ENCODE peak calls at places on chromosomes 5 and 9, in four cellular contexts. B, F, J and X are unnamed samples.

GRCh38 chr9:93471135-93471534 is 17.8 kb upstream of the FAM120AOS start:
- DNase-seq in B (no peak), F (no peak), J (no peak), X (no peak)

GRCh38 chr5:177537389-177538361 is 16.7 kb downstream of the FAM193B start:
- DNase-seq in B (peak; percentile 56), F (no peak), J (peak; percentile 53), X (peak; percentile 95)

GRCh38 chr9:114140850-114141249 is 14.5 kb upstream of the COL27A1 start:
- DNase-seq in B (no peak), F (no peak), J (no peak), X (no peak)

GRCh38 chr5:115349001-115349817 is 52.8 kb upstream of the CCDC112 start:
- DNase-seq in B (peak; percentile 74), F (no peak), J (peak; percentile 32), X (peak; percentile 90)

GRCh38 chr5:115086473-115086872 is 83.2 kb downstream of the TRIM36 start:
- DNase-seq in B (no peak), F (no peak), J (no peak), X (no peak)

GRCh38 chr5:35785601-35786085 is 71.0 kb upstream of the IL7R start:
- DNase-seq in B (no peak), F (no peak), J (no peak), X (no peak)

GRCh38 chr5:180050106-180050929 is 21.2 kb downstream of the RNF130 start:
- DNase-seq in B (no peak), F (no peak), J (no peak), X (no peak)

GRCh38 chr5:123285122-123286011 is 137.8 kb downstream of the CEP120 start:
- DNase-seq in B (no peak), F (peak; percentile 63), J (no peak), X (peak; percentile 61)

GRCh38 chr5:107121793-107122519 is 548.8 kb downstream of the EFNA5 start:
- DNase-seq in B (no peak), F (peak; percentile 15), J (no peak), X (no peak)

GRCh38 chr5:38845555-38846378 is at the start of gene OSMR:
- DNase-seq in B (peak; percentile 94), F (peak; percentile 62), J (peak; percentile 93), X (peak; percentile 98)

GRCh38 chr9:106718996-106719395 is 144.0 kb upstream of the ZNF462 start:
- DNase-seq in B (no peak), F (no peak), J (no peak), X (peak; percentile 38)

GRCh38 chr9:71955300-71955915 is 44.0 kb downstream of the C9orf85 start:
- DNase-seq in B (no peak), F (no peak), J (no peak), X (no peak)

GRCh38 chr5:34061993-34062392 is 19.0 kb upstream of the C1QTNF3 start:
- DNase-seq in B (no peak), F (no peak), J (no peak), X (no peak)

GRCh38 chr5:8908055-8908683 is 637.7 kb downstream of the SEMA5A start:
- DNase-seq in B (peak; percentile 4), F (peak; percentile 41), J (no peak), X (peak; percentile 43)

GRCh38 chr5:137119321-137119720 is 379.8 kb downstream of the SPOCK1 start:
- DNase-seq in B (no peak), F (no peak), J (no peak), X (no peak)

GRCh38 chr9:18610956-18611355 is 137.0 kb downstream of the ADAMTSL1 start:
- DNase-seq in B (no peak), F (no peak), J (no peak), X (peak; percentile 26)

GRCh38 chr9:95891067-95891466 is 15.6 kb downstream of the ERCC6L2 start:
- DNase-seq in B (no peak), F (no peak), J (no peak), X (no peak)

GRCh38 chr5:14341571-14342225 is 198.6 kb downstream of the TRIO start:
- DNase-seq in B (no peak), F (no peak), J (no peak), X (no peak)

GRCh38 chr5:41065691-41066335 is 5.3 kb downstream of the MROH2B start:
- DNase-seq in B (no peak), F (no peak), J (no peak), X (no peak)

GRCh38 chr5:12480487-12480886 is 576.2 kb upstream of the CTNND2 start:
- DNase-seq in B (no peak), F (no peak), J (no peak), X (no peak)

GRCh38 chr5:153952893-153953292 is 85.8 kb downstream of the FAM114A2 start:
- DNase-seq in B (no peak), F (no peak), J (no peak), X (no peak)

GRCh38 chr5:149775785-149776184 is 45.7 kb downstream of the PPARGC1B start:
- DNase-seq in B (no peak), F (no peak), J (no peak), X (no peak)

GRCh38 chr9:86945868-86946711 is 1.2 kb downstream of the GAS1 start:
- DNase-seq in B (peak; percentile 85), F (peak; percentile 82), J (peak; percentile 75), X (peak; percentile 75)

GRCh38 chr9:107242073-107243063 is 40.7 kb upstream of the RAD23B start:
- DNase-seq in B (no peak), F (no peak), J (no peak), X (peak; percentile 51)

GRCh38 chr9:4979224-4979623 is 5.8 kb upstream of the JAK2 start:
- DNase-seq in B (no peak), F (no peak), J (no peak), X (peak; percentile 53)

GRCh38 chr5:1204693-1205242 is 3.4 kb downstream of the SLC6A19 start:
- DNase-seq in B (peak; percentile 87), F (peak; percentile 76), J (peak; percentile 5), X (peak; percentile 38)

GRCh38 chr5:82274343-82275266 is 3.5 kb downstream of the RPS23 start:
- DNase-seq in B (no peak), F (peak; percentile 34), J (peak; percentile 25), X (no peak)

GRCh38 chr5:140608730-140609520 is 24.1 kb downstream of the CD14 start:
- DNase-seq in B (peak; percentile 57), F (no peak), J (no peak), X (no peak)

GRCh38 chr5:134043793-134044525 is 39.2 kb upstream of the VDAC1 start:
- DNase-seq in B (no peak), F (no peak), J (no peak), X (no peak)

GRCh38 chr5:76517334-76517733 is 105.9 kb downstream of the F2RL2 start:
- DNase-seq in B (no peak), F (no peak), J (no peak), X (no peak)

GRCh38 chr5:115069087-115069968 is 100.4 kb downstream of the TRIM36 start:
- DNase-seq in B (peak; percentile 55), F (peak; percentile 7), J (no peak), X (peak; percentile 58)

GRCh38 chr9:19999491-20000057 is 210.7 kb upstream of the SLC24A2 start:
- DNase-seq in B (no peak), F (no peak), J (no peak), X (peak; percentile 87)

GRCh38 chr5:760363-761205 is 23.9 kb downstream of the ZDHHC11B start:
- DNase-seq in B (no peak), F (peak; percentile 39), J (no peak), X (no peak)

DNA sequence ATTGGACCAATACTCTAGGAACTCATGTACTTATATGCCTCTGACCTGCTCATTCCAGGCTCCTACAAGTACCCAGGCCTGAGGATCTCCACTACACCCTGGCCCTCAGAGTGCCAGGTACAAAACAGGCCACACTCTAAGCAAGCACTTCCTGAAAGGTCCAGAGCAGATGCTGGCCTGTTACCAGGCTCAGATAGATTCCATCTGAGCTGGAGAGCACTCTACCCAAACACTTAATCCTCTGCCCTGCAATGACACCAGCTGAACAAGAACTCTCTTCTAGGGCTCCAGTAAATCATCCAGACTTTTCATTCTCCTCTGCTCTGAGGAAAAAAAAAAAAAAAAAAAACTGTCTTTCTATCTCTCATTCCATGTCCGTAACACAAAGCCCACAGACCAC is 2.9 kb downstream of the P4HA2 start:
- DNase-seq in B (peak; percentile 25), F (no peak), J (no peak), X (peak; percentile 48)
- H3K4me1 ChIP-seq in B (peaks cover 71% of the 10 kb centered on the region), F (peaks cover 37% of the 10 kb centered on the region), J (peaks cover 52% of the 10 kb centered on the region), X (peaks cover 42% of the 10 kb centered on the region)

DNA sequence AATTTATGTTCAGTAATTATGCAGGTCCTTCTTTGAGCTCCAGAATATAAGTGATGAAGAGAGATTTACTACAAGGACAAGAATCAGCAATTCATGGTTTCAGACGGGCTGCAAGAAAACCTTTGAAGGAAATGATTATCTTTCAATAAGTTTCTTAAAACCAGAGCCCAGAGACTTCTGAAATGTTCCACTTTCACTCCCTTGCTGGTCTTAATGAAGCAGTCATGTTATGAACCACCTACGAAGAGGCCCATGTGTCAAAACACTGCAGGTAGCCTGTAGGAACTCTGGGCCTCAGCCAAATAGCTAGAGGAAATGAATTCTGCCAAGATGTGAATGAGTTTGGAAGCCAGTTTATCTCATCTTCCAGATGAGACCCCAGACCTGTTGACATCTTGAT is 505.9 kb upstream of the MEF2C start:
- DNase-seq in B (no peak), F (no peak), J (no peak), X (no peak)
- TF ChIP-seq CTCF in B (no peak), F (no peak), J (no peak), X (no peak)

GRCh38 chr9:121472361-121472910 is 27.2 kb downstream of the GGTA1 start:
- DNase-seq in B (no peak), F (no peak), J (no peak), X (no peak)
- H3K27ac ChIP-seq in B (no peak overlapping the region), F (no peak overlapping the region), J (no peak overlapping the region), X (no peak overlapping the region)

GRCh38 chr5:61416010-61416409 is 84.0 kb downstream of the ZSWIM6 start:
- DNase-seq in B (no peak), F (no peak), J (no peak), X (peak; percentile 42)
- H3K4me1 ChIP-seq in B (peaks cover 26% of the 10 kb centered on the region), F (peaks cover 5% of the 10 kb centered on the region), J (no peaks in the 10 kb centered on the region), X (peaks cover 10% of the 10 kb centered on the region)

DNA sequence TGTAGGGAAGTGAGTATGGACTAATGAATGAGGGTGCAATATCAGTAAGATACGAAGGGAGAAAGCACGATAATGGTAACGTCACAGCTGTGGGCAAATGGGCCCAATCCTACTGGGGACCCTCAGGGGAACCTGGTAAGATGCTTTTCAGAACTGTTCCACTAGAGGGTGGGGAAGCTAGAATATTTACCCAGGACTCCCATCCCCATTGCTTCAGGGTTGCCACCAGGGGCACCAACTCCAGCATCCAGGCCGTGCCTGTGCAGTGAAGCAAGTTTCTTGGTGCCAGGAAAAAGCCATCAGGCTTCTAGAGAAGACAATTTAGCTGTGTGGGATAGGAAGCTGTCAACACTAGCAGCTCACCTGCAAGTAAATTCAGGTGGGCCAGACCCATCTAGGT is 409.3 kb downstream of the AGTPBP1 start:
- DNase-seq in B (no peak), F (peak; percentile 41), J (no peak), X (no peak)
- TF ChIP-seq CTCF in B (no peak), F (peak; percentile 47), J (no peak), X (no peak)